ENCODE peak calls at places on chromosomes 3 and 15, in six cellular contexts. C is neural crest cell, I is left ventricle myocardium inferior, S is astrocyte of the cerebellum, P is AG09319, J is transverse colon. V is an unnamed sample.

GRCh38 chr3:140834266-140835037 is 107.2 kb upstream of the SLC25A36 start:
- DNase-seq in S (no peak), I (no peak), J (no peak), C (no peak), P (no peak), V (no peak)

GRCh38 chr3:33057320-33058298 is 39.3 kb downstream of the GLB1 start:
- DNase-seq in S (peak; percentile 38), I (no peak), P (no peak), J (no peak), C (no peak), V (no peak)

GRCh38 chr15:35130245-35130644 is 45.1 kb upstream of the NANOGP8 start:
- DNase-seq in I (no peak), C (no peak), S (no peak), J (no peak), P (no peak), V (no peak)

GRCh38 chr3:111601810-111602209 is 6.7 kb upstream of the ZBED2 start:
- DNase-seq in C (no peak), P (no peak), J (no peak), S (no peak), I (no peak), V (no peak)

GRCh38 chr3:73556520-73557371 is 68.0 kb downstream of the PDZRN3 start:
- DNase-seq in P (no peak), I (peak; percentile 25), C (no peak), S (no peak), J (no peak), V (no peak)

GRCh38 chr3:187051066-187051465 is 88.2 kb downstream of the RPL39L start:
- DNase-seq in J (no peak), C (no peak), S (no peak), P (no peak), I (no peak), V (no peak)

GRCh38 chr3:165742351-165742750 is 94.9 kb downstream of the BCHE start:
- DNase-seq in P (no peak), I (no peak), C (no peak), S (no peak), J (no peak), V (no peak)

GRCh38 chr15:83208357-83208661 is 686 bp upstream of the HDGFL3 start:
- DNase-seq in C (no peak), S (no peak), J (peak; percentile 9), P (no peak), I (no peak), V (no peak)

GRCh38 chr15:35293353-35294130 is 208.4 kb upstream of the NANOGP8 start:
- DNase-seq in I (no peak), P (no peak), S (peak; percentile 41), C (no peak), J (no peak), V (no peak)

GRCh38 chr3:173191611-173192010 is 50.6 kb upstream of the SPATA16 start:
- DNase-seq in J (no peak), C (no peak), I (no peak), S (no peak), P (no peak), V (no peak)

GRCh38 chr3:36447063-36447462 is 66.8 kb downstream of the STAC start:
- DNase-seq in C (no peak), P (no peak), S (no peak), J (no peak), I (no peak), V (no peak)

GRCh38 chr15:39919740-39920509 is at the start of gene GPR176:
- DNase-seq in P (peak; percentile 83), I (peak; percentile 24), J (peak; percentile 22), S (no peak), C (peak; percentile 28), V (no peak)
- TF ChIP-seq CTCF in P (peak; percentile 21), I (no peak), J (no peak), S (no peak), C (no peak), V (no peak)

GRCh38 chr3:197458179-197458707 is 97.5 kb downstream of the BDH1 start:
- DNase-seq in I (no peak), P (no peak), J (peak; percentile 60), C (no peak), S (no peak), V (no peak)
- TF ChIP-seq CTCF in I (peak; percentile 58), P (peak; percentile 20), J (peak; percentile 70), C (peak; percentile 49), S (peak; percentile 22), V (peak; percentile 37)

DNA sequence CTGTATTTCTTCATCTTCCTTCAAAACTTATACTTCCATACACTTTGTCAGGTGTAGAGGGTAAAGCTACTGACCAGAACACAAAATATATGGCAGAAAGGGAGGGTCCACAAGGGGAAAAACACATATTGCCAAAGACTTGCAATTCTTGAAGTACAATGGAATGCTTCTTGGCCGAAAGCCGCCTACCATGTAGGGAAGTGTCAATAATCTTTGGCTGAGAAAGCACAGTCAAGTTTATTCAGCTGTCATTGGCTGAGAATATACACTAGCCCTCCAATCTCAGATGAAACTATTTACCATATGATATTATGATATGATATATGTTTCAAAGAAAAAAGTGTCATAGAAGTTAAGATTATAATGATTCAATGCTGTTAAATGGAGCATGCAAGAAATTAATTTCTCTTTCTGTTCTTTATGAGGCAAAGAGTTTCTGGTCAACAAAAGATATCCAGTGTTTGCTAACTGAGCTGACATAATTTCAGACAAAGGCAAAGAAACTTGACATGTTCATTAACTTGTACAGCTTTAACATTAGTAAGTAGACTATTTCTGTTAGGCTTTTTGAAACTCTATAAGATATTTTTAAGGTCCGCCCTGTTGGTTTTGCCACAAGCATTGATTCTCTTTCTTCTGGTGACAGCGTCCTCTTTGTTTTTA is 89.0 kb upstream of the LPP start:
- DNase-seq in J (no peak), I (no peak), P (no peak), S (peak; percentile 26), C (no peak), V (no peak)
- TF ChIP-seq CTCF in J (no peak), I (no peak), P (no peak), S (no peak), C (no peak), V (no peak)

DNA sequence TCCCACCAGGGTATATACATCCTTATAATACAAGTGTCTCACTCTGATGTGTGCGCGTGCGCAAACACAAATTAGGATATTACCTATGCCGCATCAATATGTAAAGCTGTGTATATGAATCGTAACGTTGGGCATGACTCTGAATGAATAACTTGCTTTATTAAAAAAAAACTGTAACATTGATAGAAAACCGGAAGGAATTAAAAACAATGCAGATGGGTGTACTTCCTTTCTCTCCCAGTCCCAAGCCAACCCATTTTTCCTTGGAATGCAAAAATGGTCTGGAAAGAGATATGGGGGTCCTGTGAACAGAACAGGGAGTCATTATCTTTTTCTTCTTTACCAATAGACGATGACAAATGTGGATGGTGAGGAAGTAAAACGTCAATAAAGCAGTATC is 1.7 kb downstream of the C2CD4B start:
- DNase-seq in J (no peak), S (no peak), P (no peak), C (no peak), I (no peak), V (no peak)
- TF ChIP-seq CTCF in J (no peak), S (no peak), P (no peak), C (no peak), I (no peak), V (no peak)

DNA sequence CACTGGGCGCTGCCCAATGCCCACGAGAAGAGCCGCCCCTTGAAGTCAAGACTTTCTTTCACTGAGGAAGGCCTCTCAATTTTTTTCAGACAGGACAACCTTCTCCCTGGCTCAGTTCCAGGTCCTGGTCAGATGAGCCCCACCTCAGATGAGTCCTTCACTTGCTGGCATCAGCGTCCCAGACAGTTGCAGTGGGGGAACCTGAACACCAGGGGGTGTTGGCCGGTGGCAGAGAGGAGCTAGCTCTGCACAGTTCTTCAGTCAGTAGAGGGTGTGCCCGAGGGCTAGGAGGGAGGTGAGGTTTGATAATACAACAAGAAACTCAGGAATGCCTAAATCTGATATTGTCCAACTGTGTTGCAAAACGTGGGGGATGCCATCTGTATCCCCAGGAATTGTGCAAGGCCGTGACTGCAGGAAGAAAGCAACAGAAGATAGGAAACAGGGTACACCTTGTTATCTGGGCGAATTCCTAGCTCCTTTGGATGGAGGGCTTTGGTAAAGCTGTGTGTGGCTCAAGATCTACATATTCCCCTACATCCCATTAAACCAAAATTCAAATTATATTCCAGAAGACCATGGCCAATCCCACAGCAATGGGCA is 34.3 kb downstream of the CCR3 start:
- DNase-seq in J (peak; percentile 85), P (no peak), C (peak; percentile 14), I (peak; percentile 50), S (no peak), V (no peak)
- TF ChIP-seq CTCF in J (peak; percentile 77), P (peak; percentile 26), C (peak; percentile 57), I (peak; percentile 77), S (no peak), V (peak; percentile 20)

GRCh38 chr15:31571676-31572075 is 245.0 kb downstream of the KLF13 start:
- DNase-seq in C (no peak), I (no peak), J (no peak), S (no peak), P (no peak), V (no peak)
- TF ChIP-seq CTCF in C (no peak), I (peak; percentile 33), J (no peak), S (no peak), P (peak; percentile 38), V (peak; percentile 9)

GRCh38 chr3:30747771-30748281 is 141.4 kb downstream of the TGFBR2 start:
- DNase-seq in C (no peak), I (no peak), P (peak; percentile 12), J (no peak), S (peak; percentile 16), V (no peak)

GRCh38 chr3:30749230-30749629 is 142.8 kb downstream of the TGFBR2 start:
- DNase-seq in P (no peak), I (no peak), S (no peak), C (no peak), J (no peak), V (no peak)

GRCh38 chr3:30750967-30751366 is 143.5 kb downstream of the GADL1 start:
- DNase-seq in S (no peak), P (no peak), I (no peak), C (no peak), J (no peak), V (no peak)

GRCh38 chr3:30752961-30753360 is 141.5 kb downstream of the GADL1 start:
- DNase-seq in C (no peak), P (peak; percentile 28), I (no peak), S (peak; percentile 15), J (peak; percentile 41), V (no peak)

DNA sequence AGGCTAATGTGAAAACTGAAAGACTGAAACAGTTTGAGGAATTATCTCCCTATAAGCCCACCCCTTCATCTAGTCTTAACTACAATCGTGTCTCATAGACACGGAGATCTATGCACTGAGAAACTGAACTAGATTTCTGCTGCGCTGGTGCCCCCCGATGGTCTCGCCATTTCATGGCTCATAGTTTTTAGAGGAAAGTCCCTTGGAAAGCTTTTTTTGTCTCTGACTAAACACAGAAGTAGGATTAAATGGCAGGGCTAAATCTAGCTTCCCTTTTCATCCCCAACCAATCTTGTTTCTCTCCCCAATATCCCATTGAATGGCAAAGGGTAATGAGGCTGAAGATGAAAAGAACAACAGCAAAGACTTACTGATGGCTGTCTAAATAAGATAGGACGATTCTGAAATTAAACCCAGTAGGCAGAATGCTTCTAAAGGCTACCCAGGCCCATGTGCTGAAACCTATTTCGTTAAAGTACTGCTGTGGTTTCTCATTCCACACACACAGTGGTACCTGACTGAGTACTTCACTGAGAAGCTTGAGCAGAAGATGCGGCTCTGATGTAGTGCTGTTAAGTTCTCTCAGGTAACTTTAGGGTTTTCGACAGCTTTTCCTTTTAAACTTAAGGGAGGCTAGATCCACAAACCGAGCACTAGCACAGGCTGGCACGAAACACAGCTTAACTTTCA is 142.7 kb downstream of the GADL1 start:
- DNase-seq in J (peak; percentile 22), C (peak; percentile 48), S (peak; percentile 27), P (peak; percentile 15), I (peak; percentile 33), V (no peak)
- TF ChIP-seq CTCF in J (no peak), C (peak; percentile 53), S (peak; percentile 57), P (peak; percentile 39), I (peak; percentile 55), V (peak; percentile 37)

GRCh38 chr15:37793851-37794250 is 140.6 kb upstream of the TMCO5A start:
- DNase-seq in P (no peak), J (no peak), S (no peak), C (no peak), I (no peak), V (no peak)
- TF ChIP-seq CTCF in P (no peak), J (no peak), S (no peak), C (no peak), I (no peak), V (no peak)

V was measured in D721Med.